ENCODE peak calls at places on chromosome 21, in four cellular contexts. B, W, D and G are unnamed samples.

GRCh38 chr21:27047331-27048314 is 80.7 kb upstream of the ADAMTS5 start:
- DNase-seq in W (peak), B (no peak), D (no peak), G (no peak)

GRCh38 chr21:42047821-42048613 is 23.1 kb upstream of the UMODL1 start:
- DNase-seq in W (peak), B (no peak), D (no peak), G (no peak)

GRCh38 chr21:42061866-42062542 is 9.1 kb upstream of the UMODL1 start:
- DNase-seq in W (no peak), B (peak), D (peak), G (no peak)

GRCh38 chr21:39020751-39021474 is 162.3 kb downstream of the PSMG1 start:
- DNase-seq in D (no peak), W (peak), B (peak), G (no peak)

GRCh38 chr21:41664881-41665765 is 101.7 kb downstream of the RIPK4 start:
- DNase-seq in B (no peak), D (no peak), W (peak), G (no peak)

GRCh38 chr21:30207252-30207579 is 8.7 kb downstream of the CLDN8 start:
- DNase-seq in B (no peak), D (no peak), W (no peak), G (no peak)

GRCh38 chr21:28018213-28018612 is 974.5 kb downstream of the LTN1 start:
- DNase-seq in B (no peak), W (no peak), D (no peak), G (no peak)

GRCh38 chr21:39849014-39849655 is 18.1 kb upstream of the PCP4 start:
- DNase-seq in D (no peak), W (no peak), B (no peak), G (no peak)

GRCh38 chr21:45579383-45580180 is 37.3 kb upstream of the SLC19A1 start:
- DNase-seq in D (no peak), B (peak), W (no peak), G (no peak)

GRCh38 chr21:44870748-44871495 is 2.6 kb downstream of the PTTG1IP start:
- DNase-seq in W (peak), B (peak), D (peak), G (no peak)

GRCh38 chr21:38989745-38990423 is 184.2 kb downstream of the ETS2 start:
- DNase-seq in W (peak), B (no peak), D (no peak), G (no peak)

GRCh38 chr21:44425307-44425894 is 29.9 kb upstream of the LRRC3 start:
- DNase-seq in W (peak), D (no peak), B (no peak), G (no peak)

GRCh38 chr21:33588485-33589335 is at the start of gene DONSON:
- DNase-seq in B (peak), W (peak), D (peak), G (peak)
- TF ChIP-seq CTCF in B (peak), W (no peak), D (no peak), G (no peak)

GRCh38 chr21:8988696-8989095 is 1532.7 kb upstream of the TPTE start:
- DNase-seq in W (no peak), B (no peak), D (no peak), G (no peak)
- TF ChIP-seq CTCF in W (no peak), B (no peak), D (no peak), G (no peak)

GRCh38 chr21:14773777-14774345 is 227.7 kb upstream of the SAMSN1 start:
- DNase-seq in B (peak), D (peak), W (peak), G (no peak)
- TF ChIP-seq CTCF in B (peak), D (peak), W (peak), G (peak)

GRCh38 chr21:37642493-37642892 is 273.8 kb downstream of the KCNJ6 start:
- DNase-seq in B (no peak), D (peak), W (peak), G (no peak)
- TF ChIP-seq CTCF in B (peak), D (peak), W (peak), G (peak)

GRCh38 chr21:31305888-31306287 is 38.2 kb downstream of the TIAM1 start:
- DNase-seq in D (no peak), W (no peak), B (no peak), G (no peak)
- TF ChIP-seq CTCF in D (no peak), W (no peak), B (no peak), G (no peak)

DNA sequence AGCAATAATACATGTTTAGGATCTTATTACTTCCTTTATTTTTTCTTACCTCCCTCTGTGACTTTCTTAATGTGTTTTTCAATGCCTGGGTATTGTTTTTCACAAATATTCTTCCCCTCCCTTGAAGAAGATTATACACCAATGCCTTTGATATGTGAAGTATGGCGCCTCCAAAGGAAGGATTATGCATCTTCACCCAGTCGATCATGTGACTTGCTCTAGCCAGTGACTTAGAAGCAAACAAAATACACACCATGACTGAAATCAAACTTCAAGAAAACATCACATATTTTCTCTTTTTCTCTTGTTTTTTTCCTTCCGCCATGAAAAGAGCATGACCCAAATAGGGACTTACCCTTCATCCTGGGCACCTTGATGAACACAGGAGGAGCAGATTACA is 297.1 kb downstream of the NCAM2 start:
- DNase-seq in B (no peak), D (no peak), W (no peak), G (no peak)
- TF ChIP-seq CTCF in B (no peak), D (no peak), W (peak), G (no peak)

GRCh38 chr21:43333301-43334062 is 93.4 kb downstream of the SIK1 start:
- DNase-seq in W (peak), B (no peak), D (no peak), G (peak)

GRCh38 chr21:43331962-43332458 is 94.9 kb downstream of the SIK1 start:
- DNase-seq in B (no peak), W (peak), D (no peak), G (no peak)

GRCh38 chr21:43331111-43331961 is 95.6 kb downstream of the SIK1 start:
- DNase-seq in W (no peak), B (no peak), D (no peak), G (no peak)

GRCh38 chr21:43332872-43333300 is 94.0 kb downstream of the SIK1 start:
- DNase-seq in D (no peak), W (no peak), B (no peak), G (no peak)

DNA sequence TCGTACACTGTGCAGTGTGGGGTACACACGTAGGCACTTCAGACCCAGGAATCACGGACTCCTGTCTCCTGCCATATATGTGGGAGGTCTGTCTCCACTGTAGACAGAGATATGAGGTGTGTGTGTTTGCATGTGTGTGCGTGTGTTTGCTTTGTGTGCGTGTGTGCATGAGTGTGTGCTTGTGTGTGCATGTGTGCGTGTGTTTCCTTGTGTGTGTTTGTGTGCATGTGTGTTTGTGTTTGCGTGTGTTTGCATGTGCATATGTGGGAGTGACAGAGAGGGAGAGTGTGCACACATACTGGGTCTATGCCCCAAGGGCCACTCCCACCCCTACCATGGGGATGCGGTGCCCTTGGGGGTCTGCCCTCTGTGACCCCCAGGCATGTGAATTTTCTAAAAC is 94.5 kb downstream of the SIK1 start:
- DNase-seq in W (no peak), D (no peak), B (no peak), G (no peak)
- TF ChIP-seq CTCF in W (no peak), D (no peak), B (no peak), G (no peak)

DNA sequence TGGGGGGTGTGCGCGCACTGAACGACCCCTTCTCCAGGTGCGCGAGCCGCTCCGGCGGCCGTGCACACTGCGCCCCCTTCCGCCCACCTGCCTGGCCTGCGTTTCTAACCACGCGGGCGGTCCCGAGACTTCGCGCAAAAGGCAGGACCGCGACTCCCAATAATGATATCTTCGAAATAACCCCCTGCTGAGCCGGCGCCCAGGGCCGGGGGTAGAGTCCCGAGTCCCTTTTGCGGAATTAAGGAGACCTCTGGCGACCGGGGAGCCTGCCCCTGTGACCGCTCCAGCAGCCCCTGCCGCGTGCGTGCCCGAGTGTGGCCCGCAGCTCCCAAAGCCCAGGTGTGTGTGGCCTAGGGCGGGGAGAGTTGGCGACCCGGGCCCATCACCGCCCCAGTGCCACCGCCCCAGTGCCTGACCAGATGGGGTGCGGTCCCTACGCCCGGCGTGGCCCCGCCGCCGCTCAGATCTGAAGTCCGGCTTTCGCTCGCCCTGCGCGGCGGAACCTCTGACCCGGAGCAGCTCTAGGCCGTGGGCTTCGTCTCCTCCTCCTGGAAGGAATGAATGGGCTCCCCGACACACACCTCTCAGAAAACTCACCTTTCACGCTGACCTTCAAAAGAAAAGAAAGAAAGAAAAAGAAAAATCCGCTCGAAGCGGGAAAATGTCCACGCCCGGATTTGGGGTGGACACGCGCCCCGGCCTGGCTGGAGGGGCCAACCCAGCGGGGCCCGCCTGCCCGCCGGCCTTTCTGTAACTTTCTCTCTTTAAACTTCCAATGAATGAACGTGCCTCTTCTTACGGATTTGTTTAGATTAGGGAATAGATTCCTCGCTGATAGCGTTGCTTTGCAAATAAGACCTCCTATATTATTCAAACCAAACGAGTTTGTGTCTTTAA is 5.5 kb upstream of the SIM2 start:
- DNase-seq in D (no peak), W (no peak), B (no peak), G (no peak)
- TF ChIP-seq CTCF in D (no peak), W (no peak), B (no peak), G (peak)